ENCODE peak calls at places on chromosomes 1 and 21, in five cellular contexts. One of them, this sample, is unnamed.

GRCh38 chr21:41139275-41139674 is 28.7 kb upstream of the BACE2 start:
- DNase-seq in CD4-positive, alpha-beta memory T cell: no peak
- DNase-seq in RWPE1: no peak
- DNase-seq in foreskin keratinocyte: no peak
- DNase-seq in CD4-positive, alpha-beta T cell: no peak
- DNase-seq in this sample: no peak

GRCh38 chr1:70487910-70488665 is 77.0 kb downstream of the CTH start:
- DNase-seq in RWPE1: peak
- DNase-seq in CD4-positive, alpha-beta T cell: no peak
- DNase-seq in foreskin keratinocyte: peak
- DNase-seq in CD4-positive, alpha-beta memory T cell: no peak
- DNase-seq in this sample: peak

GRCh38 chr1:48084826-48085225 is 87.6 kb upstream of the TRABD2B start:
- DNase-seq in RWPE1: no peak
- DNase-seq in CD4-positive, alpha-beta memory T cell: no peak
- DNase-seq in CD4-positive, alpha-beta T cell: no peak
- DNase-seq in foreskin keratinocyte: no peak
- DNase-seq in this sample: no peak

GRCh38 chr1:244012232-244012631 is 38.9 kb upstream of the ZBTB18 start:
- DNase-seq in CD4-positive, alpha-beta memory T cell: no peak
- DNase-seq in RWPE1: peak
- DNase-seq in foreskin keratinocyte: peak
- DNase-seq in CD4-positive, alpha-beta T cell: no peak
- DNase-seq in this sample: no peak

GRCh38 chr1:93659805-93660479 is 21.7 kb downstream of the BCAR3 start:
- DNase-seq in CD4-positive, alpha-beta T cell: no peak
- DNase-seq in RWPE1: no peak
- DNase-seq in CD4-positive, alpha-beta memory T cell: no peak
- DNase-seq in foreskin keratinocyte: no peak
- DNase-seq in this sample: no peak

GRCh38 chr1:202578001-202578500 is 132.2 kb downstream of the SYT2 start:
- DNase-seq in CD4-positive, alpha-beta T cell: no peak
- DNase-seq in CD4-positive, alpha-beta memory T cell: no peak
- DNase-seq in RWPE1: peak
- DNase-seq in foreskin keratinocyte: peak
- DNase-seq in this sample: no peak

GRCh38 chr1:90963651-90964050 is 58.2 kb downstream of the ZNF644 start:
- DNase-seq in foreskin keratinocyte: no peak
- DNase-seq in CD4-positive, alpha-beta T cell: no peak
- DNase-seq in CD4-positive, alpha-beta memory T cell: no peak
- DNase-seq in RWPE1: no peak
- DNase-seq in this sample: no peak

GRCh38 chr1:188778578-188778977 is 1699.1 kb downstream of the BRINP3 start:
- DNase-seq in foreskin keratinocyte: no peak
- DNase-seq in RWPE1: no peak
- DNase-seq in CD4-positive, alpha-beta T cell: no peak
- DNase-seq in CD4-positive, alpha-beta memory T cell: no peak
- DNase-seq in this sample: no peak

GRCh38 chr1:25676488-25676887 is 59.9 kb downstream of the MAN1C1 start:
- DNase-seq in CD4-positive, alpha-beta memory T cell: no peak
- DNase-seq in RWPE1: no peak
- DNase-seq in foreskin keratinocyte: no peak
- DNase-seq in CD4-positive, alpha-beta T cell: no peak
- DNase-seq in this sample: peak

GRCh38 chr1:86352096-86352495 is 44.0 kb downstream of the ODF2L start:
- DNase-seq in CD4-positive, alpha-beta memory T cell: no peak
- DNase-seq in RWPE1: peak
- DNase-seq in CD4-positive, alpha-beta T cell: no peak
- DNase-seq in foreskin keratinocyte: peak
- DNase-seq in this sample: no peak

GRCh38 chr1:36320291-36320758 is 3.1 kb downstream of the EVA1B start:
- DNase-seq in CD4-positive, alpha-beta T cell: no peak
- DNase-seq in RWPE1: no peak
- DNase-seq in CD4-positive, alpha-beta memory T cell: no peak
- DNase-seq in foreskin keratinocyte: no peak
- DNase-seq in this sample: no peak
- H3K27ac ChIP-seq in CD4-positive, alpha-beta T cell: no peak
- H3K27ac ChIP-seq in RWPE1: no peak
- H3K27ac ChIP-seq in CD4-positive, alpha-beta memory T cell: no peak
- H3K27ac ChIP-seq in foreskin keratinocyte: no peak
- H3K27ac ChIP-seq in this sample: no peak

GRCh38 chr1:151593651-151594625 is 17.9 kb upstream of the SNX27 start:
- DNase-seq in CD4-positive, alpha-beta memory T cell: peak
- DNase-seq in RWPE1: peak
- DNase-seq in foreskin keratinocyte: no peak
- DNase-seq in CD4-positive, alpha-beta T cell: peak
- DNase-seq in this sample: peak
- H3K27ac ChIP-seq in CD4-positive, alpha-beta memory T cell: no peak
- H3K27ac ChIP-seq in RWPE1: no peak
- H3K27ac ChIP-seq in foreskin keratinocyte: no peak
- H3K27ac ChIP-seq in CD4-positive, alpha-beta T cell: no peak
- H3K27ac ChIP-seq in this sample: no peak

GRCh38 chr1:16988210-16988609 is 7.8 kb upstream of the MFAP2 start:
- DNase-seq in foreskin keratinocyte: no peak
- DNase-seq in CD4-positive, alpha-beta memory T cell: no peak
- DNase-seq in CD4-positive, alpha-beta T cell: no peak
- DNase-seq in RWPE1: no peak
- DNase-seq in this sample: no peak
- H3K27ac ChIP-seq in foreskin keratinocyte: no peak
- H3K27ac ChIP-seq in CD4-positive, alpha-beta memory T cell: no peak
- H3K27ac ChIP-seq in CD4-positive, alpha-beta T cell: no peak
- H3K27ac ChIP-seq in RWPE1: peak
- H3K27ac ChIP-seq in this sample: no peak

DNA sequence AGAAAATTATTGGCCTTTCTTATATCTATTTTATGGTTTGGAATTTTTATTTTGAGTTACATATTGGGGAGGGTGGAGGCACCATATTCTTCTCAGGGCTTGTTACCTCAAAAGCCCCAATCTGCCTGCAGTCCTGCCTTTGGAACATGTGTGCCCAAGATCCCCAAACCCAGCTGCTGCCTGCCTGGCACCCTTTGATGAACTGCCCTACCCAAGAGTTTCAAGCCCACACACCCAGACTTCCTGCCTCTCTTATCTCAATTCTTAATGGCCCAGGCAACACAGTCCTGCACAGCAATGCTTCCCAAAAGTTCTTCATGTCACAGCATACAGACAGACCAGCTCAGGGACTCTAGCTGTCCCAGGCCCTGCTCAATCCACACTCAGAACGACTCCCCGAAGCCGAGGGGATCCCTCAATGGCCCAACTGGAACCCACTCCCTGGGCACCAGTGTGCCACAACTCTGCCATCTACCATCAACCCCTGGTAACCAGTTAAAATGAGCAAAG is 19.2 kb downstream of the OLFML2B start:
- DNase-seq in CD4-positive, alpha-beta T cell: no peak
- DNase-seq in CD4-positive, alpha-beta memory T cell: no peak
- DNase-seq in RWPE1: no peak
- DNase-seq in foreskin keratinocyte: no peak
- DNase-seq in this sample: no peak
- H3K27ac ChIP-seq in CD4-positive, alpha-beta T cell: no peak
- H3K27ac ChIP-seq in CD4-positive, alpha-beta memory T cell: no peak
- H3K27ac ChIP-seq in RWPE1: no peak
- H3K27ac ChIP-seq in foreskin keratinocyte: no peak
- H3K27ac ChIP-seq in this sample: peak

GRCh38 chr1:67317803-67318202 is 10.1 kb downstream of the IL12RB2 start:
- DNase-seq in CD4-positive, alpha-beta T cell: no peak
- DNase-seq in RWPE1: no peak
- DNase-seq in CD4-positive, alpha-beta memory T cell: no peak
- DNase-seq in foreskin keratinocyte: no peak
- DNase-seq in this sample: no peak
- H3K27ac ChIP-seq in CD4-positive, alpha-beta T cell: no peak
- H3K27ac ChIP-seq in RWPE1: no peak
- H3K27ac ChIP-seq in CD4-positive, alpha-beta memory T cell: no peak
- H3K27ac ChIP-seq in foreskin keratinocyte: no peak
- H3K27ac ChIP-seq in this sample: no peak

This sample was measured in body of pancreas.